ENCODE peak calls at places on chromosome 21, in nine cellular contexts. B, H, M, Y, I, C, E, O and X are unnamed samples.

GRCh38 chr21:26194326-26194725 is 23.8 kb upstream of the APP start:
- DNase-seq in B (no peak), H (no peak), M (no peak), Y (no peak), I (no peak), C (no peak), E (no peak), O (peak; percentile 61), X (no peak)

GRCh38 chr21:19792004-19792403 is 1206.2 kb upstream of the NCAM2 start:
- DNase-seq in B (no peak), H (no peak), M (no peak), Y (no peak), I (no peak), C (no peak), E (no peak), O (no peak), X (no peak)

GRCh38 chr21:20999567-21000169 is 1.5 kb downstream of the NCAM2 start:
- DNase-seq in B (no peak), H (no peak), M (peak; percentile 83), Y (no peak), I (peak; percentile 49), C (no peak), E (no peak), O (no peak), X (peak; percentile 84)

GRCh38 chr21:35206141-35207125 is 157.3 kb upstream of the RUNX1 start:
- DNase-seq in B (no peak), H (no peak), M (peak; percentile 91), Y (peak; percentile 73), I (peak; percentile 32), C (no peak), E (no peak), O (peak; percentile 40), X (peak; percentile 56)

GRCh38 chr21:35414511-35415139 is 365.5 kb upstream of the RUNX1 start:
- DNase-seq in B (no peak), H (no peak), M (no peak), Y (no peak), I (peak; percentile 33), C (no peak), E (no peak), O (no peak), X (no peak)

GRCh38 chr21:39347537-39347936 is 1.4 kb downstream of the HMGN1 start:
- DNase-seq in B (no peak), H (no peak), M (no peak), Y (no peak), I (no peak), C (no peak), E (no peak), O (no peak), X (peak; percentile 57)

GRCh38 chr21:43921602-43921978 is 56.6 kb downstream of the AGPAT3 start:
- DNase-seq in B (no peak), H (peak; percentile 48), M (no peak), Y (no peak), I (no peak), C (no peak), E (no peak), O (peak; percentile 70), X (peak; percentile 55)

GRCh38 chr21:35127851-35128250 is 78.7 kb upstream of the RUNX1 start:
- DNase-seq in B (no peak), H (no peak), M (no peak), Y (no peak), I (no peak), C (no peak), E (no peak), O (peak; percentile 49), X (no peak)

GRCh38 chr21:35615325-35615724 is 445.0 kb downstream of the SETD4 start:
- DNase-seq in B (no peak), H (no peak), M (no peak), Y (no peak), I (no peak), C (no peak), E (no peak), O (no peak), X (no peak)

GRCh38 chr21:31931644-31932469 is 59.0 kb downstream of the HUNK start:
- DNase-seq in B (no peak), H (no peak), M (no peak), Y (no peak), I (no peak), C (no peak), E (no peak), O (no peak), X (no peak)

GRCh38 chr21:39025198-39025597 is 158.1 kb downstream of the PSMG1 start:
- DNase-seq in B (no peak), H (no peak), M (no peak), Y (no peak), I (no peak), C (no peak), E (no peak), O (no peak), X (no peak)

GRCh38 chr21:26097475-26097874 is 73.1 kb downstream of the APP start:
- DNase-seq in B (no peak), H (no peak), M (no peak), Y (no peak), I (no peak), C (no peak), E (no peak), O (no peak), X (no peak)

GRCh38 chr21:39630191-39630591 is 17.5 kb downstream of the B3GALT5 start:
- DNase-seq in B (no peak), H (no peak), M (no peak), Y (no peak), I (peak; percentile 25), C (no peak), E (no peak), O (peak; percentile 92), X (no peak)

GRCh38 chr21:25385912-25386474 is 221.3 kb downstream of the MRPL39 start:
- DNase-seq in B (no peak), H (no peak), M (peak; percentile 78), Y (peak; percentile 37), I (peak; percentile 77), C (no peak), E (no peak), O (peak; percentile 76), X (peak; percentile 73)